ENCODE peak calls at places on chromosome 18, in five cellular contexts. Y, X, M, R and S are unnamed samples.
A peak's percentile ranks its signal among the peaks of the same experiment; 100 is the strongest.

GRCh38 chr18:9477509-9477908 is 2.2 kb downstream of the RALBP1 start:
- DNase-seq in X (no peak), Y (no peak), M (no peak), R (no peak), S (no peak)

GRCh38 chr18:36315736-36316135 is 18.2 kb downstream of the FHOD3 start:
- DNase-seq in M (no peak), R (no peak), X (peak; percentile 53), Y (peak; percentile 38), S (peak; percentile 81)

GRCh38 chr18:11146947-11147345 is 2.4 kb downstream of the PIEZO2 start:
- DNase-seq in X (no peak), M (no peak), Y (no peak), R (no peak), S (no peak)

GRCh38 chr18:48409591-48410094 is 460 bp upstream of the ZBTB7C start:
- DNase-seq in X (no peak), M (peak; percentile 69), R (peak; percentile 80), Y (no peak), S (peak; percentile 28)

GRCh38 chr18:7038330-7038846 is 79.2 kb downstream of the LAMA1 start:
- DNase-seq in M (peak; percentile 85), Y (peak; percentile 96), R (peak; percentile 87), X (peak; percentile 100), S (peak; percentile 97)

GRCh38 chr18:23448291-23448690 is 4.8 kb upstream of the RIOK3 start:
- DNase-seq in X (no peak), M (no peak), R (no peak), Y (no peak), S (no peak)

GRCh38 chr18:39647627-39648502 is 2082.3 kb upstream of the CELF4 start:
- DNase-seq in X (peak; percentile 95), M (no peak), R (no peak), Y (no peak), S (peak; percentile 89)

GRCh38 chr18:7904529-7904928 is 337.4 kb downstream of the PTPRM start:
- DNase-seq in R (no peak), Y (no peak), M (no peak), X (peak; percentile 35), S (peak; percentile 64)

GRCh38 chr18:79786781-79787526 is 10.8 kb upstream of the KCNG2 start:
- DNase-seq in M (peak; percentile 29), X (peak; percentile 60), Y (no peak), R (no peak), S (peak; percentile 83)

GRCh38 chr18:30658306-30658705 is 384.2 kb downstream of the DSC3 start:
- DNase-seq in R (no peak), X (no peak), Y (no peak), M (no peak), S (peak; percentile 9)

GRCh38 chr18:49456794-49457193 is 3.7 kb downstream of the DYM start:
- DNase-seq in X (peak; percentile 38), Y (no peak), M (no peak), R (no peak), S (no peak)

GRCh38 chr18:2459886-2460285 is 111.4 kb downstream of the METTL4 start:
- DNase-seq in M (no peak), R (no peak), X (no peak), Y (no peak), S (no peak)

GRCh38 chr18:25876334-25876979 is 214.0 kb downstream of the SS18 start:
- DNase-seq in R (no peak), Y (no peak), M (no peak), X (no peak), S (no peak)

GRCh38 chr18:378039-378438 is 110.2 kb upstream of the THOC1 start:
- DNase-seq in R (no peak), M (no peak), Y (no peak), X (no peak), S (no peak)

GRCh38 chr18:29439398-29439797 is 1262.5 kb upstream of the CDH2 start:
- DNase-seq in Y (no peak), M (no peak), R (no peak), X (no peak), S (no peak)
- TF ChIP-seq CTCF in Y (no peak), M (no peak), R (no peak), X (peak; percentile 28), S (no peak)

DNA sequence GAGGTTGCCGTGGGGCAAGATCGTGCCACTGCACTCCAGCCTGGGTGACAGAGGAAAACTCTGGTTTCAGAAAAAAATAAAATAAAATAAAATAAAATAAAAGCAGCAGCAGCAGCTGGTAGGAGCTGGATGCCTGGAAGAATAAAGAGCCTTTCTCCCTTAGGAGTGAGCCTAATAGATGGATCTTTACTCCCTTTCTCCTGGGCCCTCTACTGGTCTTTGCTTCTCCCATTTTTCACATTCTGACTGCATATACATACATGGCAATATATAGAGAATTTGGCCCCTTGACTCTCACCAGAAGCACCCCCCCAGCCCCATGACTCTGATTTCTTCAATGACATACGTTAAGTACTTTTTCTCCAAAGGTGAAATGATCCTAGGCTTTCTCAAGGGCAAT is 9.8 kb upstream of the MALT1 start:
- DNase-seq in M (no peak), R (no peak), Y (no peak), X (peak; percentile 40), S (peak; percentile 27)
- TF ChIP-seq CTCF in M (peak; percentile 35), R (no peak), Y (no peak), X (peak; percentile 45), S (no peak)

GRCh38 chr18:33749831-33750230 is 171.8 kb downstream of the ASXL3 start:
- DNase-seq in X (no peak), M (no peak), R (no peak), Y (no peak), S (no peak)

GRCh38 chr18:33757037-33757436 is 179.0 kb downstream of the ASXL3 start:
- DNase-seq in Y (no peak), M (no peak), X (no peak), R (no peak), S (no peak)

GRCh38 chr18:33755918-33756590 is 178.0 kb downstream of the ASXL3 start:
- DNase-seq in Y (peak; percentile 60), X (peak; percentile 27), R (no peak), M (no peak), S (peak; percentile 57)

GRCh38 chr18:33746261-33746660 is 168.2 kb downstream of the ASXL3 start:
- DNase-seq in X (no peak), M (no peak), R (no peak), Y (no peak), S (no peak)

GRCh38 chr18:33751613-33752221 is 173.7 kb downstream of the ASXL3 start:
- DNase-seq in Y (no peak), M (no peak), X (peak; percentile 43), R (no peak), S (peak; percentile 17)
- TF ChIP-seq CTCF in Y (no peak), M (peak; percentile 35), X (peak; percentile 64), R (no peak), S (peak; percentile 32)

GRCh38 chr18:55861266-55861665 is 273.3 kb upstream of the TCF4 start:
- DNase-seq in M (no peak), Y (no peak), R (no peak), X (peak; percentile 76), S (peak; percentile 55)
- TF ChIP-seq CTCF in M (peak; percentile 23), Y (peak; percentile 16), R (no peak), X (peak; percentile 81), S (peak; percentile 37)

GRCh38 chr18:22322251-22322691 is 95.4 kb downstream of the CTAGE1 start:
- DNase-seq in R (no peak), X (peak; percentile 67), Y (peak; percentile 90), M (no peak), S (no peak)

GRCh38 chr18:22320155-22320554 is 97.6 kb downstream of the CTAGE1 start:
- DNase-seq in X (no peak), M (no peak), Y (no peak), R (no peak), S (no peak)

GRCh38 chr18:22320736-22321135 is 97.0 kb downstream of the CTAGE1 start:
- DNase-seq in M (no peak), X (peak; percentile 18), R (no peak), Y (no peak), S (no peak)

GRCh38 chr18:22325396-22325795 is 92.3 kb downstream of the CTAGE1 start:
- DNase-seq in R (no peak), X (no peak), Y (no peak), M (no peak), S (no peak)

GRCh38 chr18:22324191-22325131 is 93.3 kb downstream of the CTAGE1 start:
- DNase-seq in R (no peak), Y (no peak), X (peak; percentile 42), M (peak; percentile 62), S (no peak)
- TF ChIP-seq CTCF in R (no peak), Y (no peak), X (peak; percentile 25), M (no peak), S (no peak)

DNA sequence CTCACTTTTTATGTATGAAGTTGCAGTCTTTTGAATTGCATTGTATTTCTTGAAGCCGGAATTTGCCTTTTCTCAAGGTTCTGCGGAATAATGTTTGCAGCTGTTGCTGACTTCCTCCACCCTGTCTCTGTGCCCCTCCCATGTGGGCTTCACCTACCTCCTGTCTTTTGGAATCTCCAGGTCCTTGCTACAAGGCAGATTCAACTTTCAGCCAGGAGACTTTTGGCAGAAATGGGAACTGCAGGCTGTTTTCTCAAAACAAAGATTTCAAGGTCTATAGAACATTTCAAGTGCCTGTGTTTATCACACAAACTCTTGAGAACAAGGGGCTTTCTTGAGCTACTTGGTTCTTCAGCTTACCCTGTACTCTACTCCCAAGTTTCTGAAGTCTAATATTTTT is 25.6 kb downstream of the ZNF236 start:
- DNase-seq in Y (no peak), R (no peak), X (no peak), M (no peak), S (peak; percentile 13)
- TF ChIP-seq CTCF in Y (no peak), R (no peak), X (peak; percentile 20), M (no peak), S (no peak)